ENCODE peak calls at places on chromosomes 16 and 17, in four cellular contexts. One of them, this sample, is unnamed.
A peak's percentile ranks its signal among the peaks of the same experiment; 100 is the strongest.

GRCh38 chr17:50052822-50053653 is 2.9 kb upstream of the ITGA3 start:
- DNase-seq in IMR-90: peak; percentile 38
- DNase-seq in mucosa of descending colon: peak; percentile 52
- DNase-seq in gastrocnemius medialis: no peak
- DNase-seq in this sample: no peak

GRCh38 chr16:3101018-3101840 is 2.1 kb upstream of the ZSCAN10 start:
- DNase-seq in IMR-90: no peak
- DNase-seq in mucosa of descending colon: peak; percentile 51
- DNase-seq in gastrocnemius medialis: no peak
- DNase-seq in this sample: peak; percentile 30

GRCh38 chr17:72542317-72542716 is 421.5 kb downstream of the SOX9 start:
- DNase-seq in IMR-90: no peak
- DNase-seq in mucosa of descending colon: no peak
- DNase-seq in gastrocnemius medialis: no peak
- DNase-seq in this sample: no peak

GRCh38 chr16:48384305-48384981 is 770 bp downstream of the SIAH1 start:
- DNase-seq in IMR-90: peak; percentile 40
- DNase-seq in mucosa of descending colon: peak; percentile 75
- DNase-seq in gastrocnemius medialis: peak; percentile 58
- DNase-seq in this sample: peak; percentile 80

GRCh38 chr16:29972500-29972899 is 1.2 kb upstream of the TAOK2 start:
- DNase-seq in IMR-90: no peak
- DNase-seq in mucosa of descending colon: no peak
- DNase-seq in gastrocnemius medialis: no peak
- DNase-seq in this sample: no peak

GRCh38 chr17:72518810-72519597 is 398.2 kb downstream of the SOX9 start:
- DNase-seq in IMR-90: no peak
- DNase-seq in mucosa of descending colon: peak; percentile 74
- DNase-seq in gastrocnemius medialis: no peak
- DNase-seq in this sample: no peak

GRCh38 chr16:27972500-27972899 is 91.0 kb downstream of the GSG1L start:
- DNase-seq in IMR-90: peak; percentile 30
- DNase-seq in mucosa of descending colon: no peak
- DNase-seq in gastrocnemius medialis: no peak
- DNase-seq in this sample: no peak

GRCh38 chr17:78276499-78276898 is 45.1 kb downstream of the TMEM235 start:
- DNase-seq in IMR-90: no peak
- DNase-seq in mucosa of descending colon: no peak
- DNase-seq in gastrocnemius medialis: no peak
- DNase-seq in this sample: no peak

GRCh38 chr16:67888311-67888710 is 3.6 kb downstream of the NRN1L start:
- DNase-seq in IMR-90: no peak
- DNase-seq in mucosa of descending colon: no peak
- DNase-seq in gastrocnemius medialis: no peak
- DNase-seq in this sample: no peak

GRCh38 chr16:49338867-49339266 is 34.7 kb upstream of the C16orf78 start:
- DNase-seq in IMR-90: no peak
- DNase-seq in mucosa of descending colon: no peak
- DNase-seq in gastrocnemius medialis: no peak
- DNase-seq in this sample: no peak

DNA sequence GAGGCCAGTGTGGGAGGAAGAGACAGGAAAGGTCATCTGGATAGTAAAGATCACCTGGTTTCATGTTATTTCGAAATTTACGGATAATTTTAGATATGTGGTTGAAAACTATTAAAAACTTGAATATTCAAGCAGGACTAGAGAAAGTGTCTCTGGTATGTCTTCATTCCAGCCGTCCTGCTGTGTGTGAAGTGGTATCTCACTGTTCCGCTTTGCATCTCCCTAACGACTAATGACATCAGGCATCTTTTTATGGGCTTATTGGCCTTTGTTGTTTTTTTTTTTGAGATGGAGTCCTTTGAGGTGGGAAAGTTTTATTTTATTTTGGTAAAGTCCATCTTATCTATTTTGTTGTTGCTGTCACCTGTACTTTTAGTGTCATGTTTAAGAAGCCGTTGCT is 214.4 kb upstream of the CHMP6 start:
- DNase-seq in IMR-90: no peak
- DNase-seq in mucosa of descending colon: no peak
- DNase-seq in gastrocnemius medialis: no peak
- DNase-seq in this sample: no peak
- H3K4me1 ChIP-seq in IMR-90: peaks cover 34% of the 10 kb centered on the region
- H3K4me1 ChIP-seq in mucosa of descending colon: peaks cover 3% of the 10 kb centered on the region
- H3K4me1 ChIP-seq in gastrocnemius medialis: peaks cover 67% of the 10 kb centered on the region
- H3K4me1 ChIP-seq in this sample: peaks cover 31% of the 10 kb centered on the region

DNA sequence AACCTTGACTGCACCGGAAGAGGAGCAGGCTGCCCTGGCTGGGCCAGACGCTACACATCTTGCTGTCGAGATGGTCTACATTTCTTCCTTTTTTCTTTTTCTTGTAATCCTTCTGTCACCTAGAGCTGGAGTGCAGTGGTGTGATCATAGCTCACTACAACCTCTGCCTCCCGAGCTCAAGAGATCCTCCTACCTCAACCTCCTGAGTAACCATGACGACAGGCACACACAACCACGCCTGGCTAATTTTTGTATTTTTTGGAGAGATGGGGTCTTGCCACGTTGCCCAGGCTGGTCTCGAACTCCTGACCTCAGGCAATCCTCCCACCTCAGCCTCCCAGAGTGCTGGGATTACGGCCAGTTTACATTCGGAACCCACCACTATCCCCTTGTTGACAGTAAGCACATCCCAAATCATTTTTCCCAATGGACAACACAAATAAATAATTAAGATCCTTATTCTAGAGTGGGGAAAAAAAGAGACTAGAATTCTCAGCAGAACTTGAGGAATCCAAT is 79.0 kb downstream of the ANKRD11 start:
- DNase-seq in IMR-90: no peak
- DNase-seq in mucosa of descending colon: peak; percentile 7
- DNase-seq in gastrocnemius medialis: no peak
- DNase-seq in this sample: no peak
- TF ChIP-seq CTCF in IMR-90: no peak
- TF ChIP-seq CTCF in mucosa of descending colon: no peak
- TF ChIP-seq CTCF in gastrocnemius medialis: no peak
- TF ChIP-seq CTCF in this sample: no peak

GRCh38 chr16:75103994-75104393 is 12.6 kb downstream of the LDHD start:
- DNase-seq in IMR-90: no peak
- DNase-seq in mucosa of descending colon: no peak
- DNase-seq in gastrocnemius medialis: no peak
- DNase-seq in this sample: no peak

GRCh38 chr16:75104836-75105235 is 11.7 kb downstream of the LDHD start:
- DNase-seq in IMR-90: no peak
- DNase-seq in mucosa of descending colon: peak; percentile 48
- DNase-seq in gastrocnemius medialis: no peak
- DNase-seq in this sample: no peak

GRCh38 chr16:75106351-75107274 is 10.0 kb downstream of the LDHD start:
- DNase-seq in IMR-90: no peak
- DNase-seq in mucosa of descending colon: peak; percentile 37
- DNase-seq in gastrocnemius medialis: no peak
- DNase-seq in this sample: no peak

GRCh38 chr16:75107505-75107904 is 9.1 kb downstream of the LDHD start:
- DNase-seq in IMR-90: no peak
- DNase-seq in mucosa of descending colon: peak; percentile 49
- DNase-seq in gastrocnemius medialis: no peak
- DNase-seq in this sample: no peak

GRCh38 chr16:75105306-75106061 is 11.1 kb downstream of the LDHD start:
- DNase-seq in IMR-90: peak; percentile 37
- DNase-seq in mucosa of descending colon: peak; percentile 60
- DNase-seq in gastrocnemius medialis: peak; percentile 63
- DNase-seq in this sample: no peak
- H3K4me1 ChIP-seq in IMR-90: peaks cover 43% of the 10 kb centered on the region
- H3K4me1 ChIP-seq in mucosa of descending colon: peaks cover 17% of the 10 kb centered on the region
- H3K4me1 ChIP-seq in gastrocnemius medialis: peaks cover 65% of the 10 kb centered on the region
- H3K4me1 ChIP-seq in this sample: peaks cover 57% of the 10 kb centered on the region

GRCh38 chr17:73646409-73647305 is 2.4 kb upstream of the SDK2 start:
- DNase-seq in IMR-90: no peak
- DNase-seq in mucosa of descending colon: no peak
- DNase-seq in gastrocnemius medialis: no peak
- DNase-seq in this sample: no peak
- TF ChIP-seq CTCF in IMR-90: no peak
- TF ChIP-seq CTCF in mucosa of descending colon: no peak
- TF ChIP-seq CTCF in gastrocnemius medialis: no peak
- TF ChIP-seq CTCF in this sample: no peak

GRCh38 chr17:82915010-82915696 is 75.3 kb upstream of the ZNF750 start:
- DNase-seq in IMR-90: no peak
- DNase-seq in mucosa of descending colon: peak; percentile 31
- DNase-seq in gastrocnemius medialis: no peak
- DNase-seq in this sample: no peak
- H3K4me1 ChIP-seq in IMR-90: no peaks in the 10 kb centered on the region
- H3K4me1 ChIP-seq in mucosa of descending colon: no peaks in the 10 kb centered on the region
- H3K4me1 ChIP-seq in gastrocnemius medialis: peaks cover 22% of the 10 kb centered on the region
- H3K4me1 ChIP-seq in this sample: peaks cover 10% of the 10 kb centered on the region

GRCh38 chr16:54931041-54931756 is 534 bp downstream of the IRX5 start:
- DNase-seq in IMR-90: no peak
- DNase-seq in mucosa of descending colon: no peak
- DNase-seq in gastrocnemius medialis: no peak
- DNase-seq in this sample: peak; percentile 24
- TF ChIP-seq CTCF in IMR-90: no peak
- TF ChIP-seq CTCF in mucosa of descending colon: no peak
- TF ChIP-seq CTCF in gastrocnemius medialis: no peak
- TF ChIP-seq CTCF in this sample: no peak

GRCh38 chr16:75054556-75054947 is 55.7 kb downstream of the ZNRF1 start:
- DNase-seq in IMR-90: no peak
- DNase-seq in mucosa of descending colon: no peak
- DNase-seq in gastrocnemius medialis: no peak
- DNase-seq in this sample: no peak
- H3K4me1 ChIP-seq in IMR-90: peaks cover 5% of the 10 kb centered on the region
- H3K4me1 ChIP-seq in mucosa of descending colon: peaks cover 30% of the 10 kb centered on the region
- H3K4me1 ChIP-seq in gastrocnemius medialis: peaks cover 52% of the 10 kb centered on the region
- H3K4me1 ChIP-seq in this sample: peaks cover 44% of the 10 kb centered on the region

GRCh38 chr17:45195424-45195823 is 26.3 kb upstream of the FMNL1 start:
- DNase-seq in IMR-90: no peak
- DNase-seq in mucosa of descending colon: no peak
- DNase-seq in gastrocnemius medialis: no peak
- DNase-seq in this sample: no peak

GRCh38 chr17:45197555-45198334 is 23.9 kb upstream of the FMNL1 start:
- DNase-seq in IMR-90: peak; percentile 77
- DNase-seq in mucosa of descending colon: peak; percentile 91
- DNase-seq in gastrocnemius medialis: peak; percentile 84
- DNase-seq in this sample: peak; percentile 95

GRCh38 chr17:45201457-45201856 is 20.2 kb upstream of the FMNL1 start:
- DNase-seq in IMR-90: no peak
- DNase-seq in mucosa of descending colon: no peak
- DNase-seq in gastrocnemius medialis: no peak
- DNase-seq in this sample: no peak

GRCh38 chr17:45197108-45197507 is 24.6 kb upstream of the FMNL1 start:
- DNase-seq in IMR-90: no peak
- DNase-seq in mucosa of descending colon: no peak
- DNase-seq in gastrocnemius medialis: no peak
- DNase-seq in this sample: no peak

GRCh38 chr17:45200701-45201100 is 21.0 kb upstream of the FMNL1 start:
- DNase-seq in IMR-90: no peak
- DNase-seq in mucosa of descending colon: peak; percentile 50
- DNase-seq in gastrocnemius medialis: peak; percentile 52
- DNase-seq in this sample: peak; percentile 61
- TF ChIP-seq CTCF in IMR-90: no peak
- TF ChIP-seq CTCF in mucosa of descending colon: no peak
- TF ChIP-seq CTCF in gastrocnemius medialis: no peak
- TF ChIP-seq CTCF in this sample: no peak

DNA sequence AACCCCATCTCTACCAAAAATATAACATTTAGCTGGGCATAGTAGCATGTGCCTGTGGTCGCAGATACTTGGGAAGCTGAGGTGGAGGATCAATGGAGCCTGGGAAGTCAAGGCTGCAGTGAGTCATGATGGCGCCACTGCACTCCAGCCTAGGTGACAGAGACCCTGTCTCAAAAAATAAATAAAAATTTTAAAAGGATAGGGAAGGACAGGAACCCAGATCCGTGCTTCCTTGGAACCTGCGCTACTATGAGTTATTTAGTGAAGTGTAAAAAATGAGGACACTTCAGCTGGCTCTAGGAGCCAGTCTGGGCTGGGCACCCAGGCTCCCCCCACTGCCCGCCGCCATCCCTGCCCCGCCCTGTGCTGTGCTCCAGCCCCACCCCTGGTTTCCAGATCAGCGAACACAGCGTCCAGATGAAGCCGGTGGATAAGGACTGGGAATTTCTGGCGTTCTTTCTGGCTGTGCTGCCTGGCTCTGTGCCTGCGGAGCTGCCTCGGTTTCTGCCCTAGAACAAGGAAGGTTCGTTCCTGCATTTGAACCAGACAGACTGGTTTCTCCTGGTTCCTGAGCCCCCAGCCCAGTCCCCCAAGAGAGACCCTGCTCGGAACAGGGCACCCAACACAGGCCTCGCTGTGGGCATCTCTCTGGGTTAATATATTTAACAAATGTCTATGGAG is 18.5 kb downstream of the PLLP start:
- DNase-seq in IMR-90: no peak
- DNase-seq in mucosa of descending colon: peak; percentile 87
- DNase-seq in gastrocnemius medialis: no peak
- DNase-seq in this sample: peak; percentile 31
- H3K4me1 ChIP-seq in IMR-90: no peaks in the 10 kb centered on the region
- H3K4me1 ChIP-seq in mucosa of descending colon: peaks cover 17% of the 10 kb centered on the region
- H3K4me1 ChIP-seq in gastrocnemius medialis: no peaks in the 10 kb centered on the region
- H3K4me1 ChIP-seq in this sample: no peaks in the 10 kb centered on the region

GRCh38 chr17:59492091-59492451 is 73.3 kb upstream of the DHX40 start:
- DNase-seq in IMR-90: no peak
- DNase-seq in mucosa of descending colon: no peak
- DNase-seq in gastrocnemius medialis: no peak
- DNase-seq in this sample: no peak
- TF ChIP-seq CTCF in IMR-90: no peak
- TF ChIP-seq CTCF in mucosa of descending colon: no peak
- TF ChIP-seq CTCF in gastrocnemius medialis: no peak
- TF ChIP-seq CTCF in this sample: no peak

This sample was measured in psoas muscle.